ENCODE peak calls at places on chromosomes 1 and 21, in eight cellular contexts. H is dorsolateral prefrontal cortex, U is keratinocyte, P is breast epithelium, I is upper lobe of right lung, M is right lobe of liver, C is heart left ventricle, B is substantia nigra. Q is an unnamed sample.

GRCh38 chr1:175866776-175867175 is 123.4 kb upstream of the TNR start:
- DNase-seq in H (no peak), U (no peak), P (no peak), I (no peak), M (no peak), C (no peak), B (no peak), Q (no peak)

GRCh38 chr1:236472850-236473788 is 50.7 kb upstream of the LGALS8 start:
- DNase-seq in H (no peak), U (no peak), P (no peak), I (no peak), M (no peak), C (no peak), B (no peak), Q (no peak)

GRCh38 chr1:198633675-198634121 is 5.1 kb upstream of the PTPRC start:
- DNase-seq in H (no peak), U (no peak), P (no peak), I (no peak), M (peak; percentile 39), C (no peak), B (no peak), Q (no peak)

GRCh38 chr1:164805399-164805798 is 246.4 kb downstream of the PBX1 start:
- DNase-seq in H (no peak), U (no peak), P (no peak), I (no peak), M (no peak), C (no peak), B (no peak), Q (no peak)

GRCh38 chr1:198888379-198888778 is 249.5 kb downstream of the PTPRC start:
- DNase-seq in H (no peak), U (no peak), P (no peak), I (no peak), M (no peak), C (no peak), B (no peak), Q (no peak)

GRCh38 chr1:24364605-24364974 is 45.4 kb downstream of the GRHL3 start:
- DNase-seq in H (no peak), U (no peak), P (no peak), I (no peak), M (no peak), C (no peak), B (no peak), Q (no peak)

GRCh38 chr1:115908565-115909334 is 67.6 kb upstream of the SLC22A15 start:
- DNase-seq in H (no peak), U (no peak), P (no peak), I (no peak), M (no peak), C (no peak), B (peak; percentile 28), Q (no peak)

GRCh38 chr1:15785683-15786082 is 21.8 kb downstream of the UQCRHL start:
- DNase-seq in H (no peak), U (no peak), P (no peak), I (no peak), M (no peak), C (no peak), B (no peak), Q (no peak)

GRCh38 chr1:96872757-96873156 is 151.2 kb downstream of the PTBP2 start:
- DNase-seq in H (no peak), U (no peak), P (no peak), I (no peak), M (no peak), C (no peak), B (no peak), Q (no peak)

GRCh38 chr1:155947741-155948140 is 6.3 kb downstream of the RXFP4 start:
- DNase-seq in H (no peak), U (no peak), P (no peak), I (peak; percentile 27), M (no peak), C (no peak), B (no peak), Q (no peak)

GRCh38 chr21:28821276-28822063 is 171.2 kb downstream of the LTN1 start:
- DNase-seq in H (no peak), U (no peak), P (no peak), I (no peak), M (no peak), C (no peak), B (no peak), Q (no peak)

GRCh38 chr1:53122194-53122846 is 20.1 kb downstream of the SLC1A7 start:
- DNase-seq in H (no peak), U (no peak), P (no peak), I (no peak), M (no peak), C (peak; percentile 79), B (no peak), Q (no peak)

GRCh38 chr1:53123462-53124129 is 18.8 kb downstream of the SLC1A7 start:
- DNase-seq in H (no peak), U (no peak), P (no peak), I (no peak), M (no peak), C (peak; percentile 80), B (no peak), Q (no peak)

GRCh38 chr1:53122847-53123461 is 19.5 kb downstream of the SLC1A7 start:
- DNase-seq in H (no peak), U (no peak), P (no peak), I (no peak), M (no peak), C (no peak), B (no peak), Q (no peak)

GRCh38 chr1:53120659-53121058 is 21.8 kb downstream of the SLC1A7 start:
- DNase-seq in H (no peak), U (no peak), P (no peak), I (no peak), M (no peak), C (no peak), B (no peak), Q (no peak)

GRCh38 chr1:53121319-53122172 is 20.9 kb downstream of the SLC1A7 start:
- DNase-seq in H (no peak), U (no peak), P (no peak), I (no peak), M (no peak), C (peak; percentile 85), B (no peak), Q (no peak)
- H3K27ac ChIP-seq in H (no peak overlapping the region), U (no peak overlapping the region), P (peak overlapping the region; percentile 55), I (no peak overlapping the region), M (no peak overlapping the region), C (peak overlapping the region; percentile 81), B (no peak overlapping the region), Q (no peak overlapping the region)

DNA sequence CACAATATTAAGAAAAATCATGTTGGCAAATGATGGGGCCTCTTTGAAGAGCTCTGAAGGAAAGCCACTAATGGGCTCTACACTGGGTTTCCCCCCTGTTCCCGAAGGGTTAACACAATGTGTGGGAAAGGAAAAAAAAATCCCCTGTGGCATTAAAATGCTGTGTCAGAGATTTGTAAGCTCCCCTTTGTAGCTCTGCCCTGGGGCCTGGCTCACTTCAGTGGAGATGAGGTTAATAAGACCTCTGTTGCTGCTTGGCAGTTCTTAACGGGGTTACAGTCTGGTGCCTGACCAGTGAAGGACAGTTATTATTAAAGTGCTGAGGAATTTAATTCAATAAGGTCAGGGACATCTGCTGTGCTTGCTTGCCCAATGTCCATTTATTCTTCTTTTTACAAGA is 129.7 kb upstream of the UBE2U start:
- DNase-seq in H (no peak), U (no peak), P (no peak), I (no peak), M (no peak), C (peak; percentile 37), B (no peak), Q (no peak)
- H3K27ac ChIP-seq in H (peak overlapping the region; percentile 76), U (no peak overlapping the region), P (no peak overlapping the region), I (no peak overlapping the region), M (no peak overlapping the region), C (peak overlapping the region; percentile 65), B (no peak overlapping the region), Q (no peak overlapping the region)

DNA sequence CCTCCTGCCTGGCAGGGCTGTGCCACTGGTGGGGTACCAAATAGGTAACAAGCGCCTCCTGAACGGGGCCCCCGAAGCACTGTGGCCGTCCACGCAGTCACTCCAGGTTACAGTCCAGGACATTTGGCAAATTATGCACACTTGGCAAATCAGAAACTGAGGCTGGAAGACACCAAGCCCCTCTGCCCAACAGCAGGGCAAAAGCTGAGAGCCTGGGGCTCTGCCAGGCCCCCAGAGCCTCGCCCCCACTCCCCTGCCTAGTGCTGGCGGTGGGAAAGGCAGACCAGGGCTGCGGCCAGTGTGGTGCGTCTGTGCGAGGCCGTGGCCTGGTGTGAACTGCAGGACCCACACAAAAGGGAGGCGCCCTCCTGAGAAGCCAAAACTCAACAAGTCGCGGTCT is 9.4 kb downstream of the PANK4 start:
- DNase-seq in H (no peak), U (no peak), P (no peak), I (no peak), M (no peak), C (no peak), B (no peak), Q (no peak)
- H3K27ac ChIP-seq in H (no peak overlapping the region), U (no peak overlapping the region), P (no peak overlapping the region), I (no peak overlapping the region), M (no peak overlapping the region), C (no peak overlapping the region), B (no peak overlapping the region), Q (no peak overlapping the region)

DNA sequence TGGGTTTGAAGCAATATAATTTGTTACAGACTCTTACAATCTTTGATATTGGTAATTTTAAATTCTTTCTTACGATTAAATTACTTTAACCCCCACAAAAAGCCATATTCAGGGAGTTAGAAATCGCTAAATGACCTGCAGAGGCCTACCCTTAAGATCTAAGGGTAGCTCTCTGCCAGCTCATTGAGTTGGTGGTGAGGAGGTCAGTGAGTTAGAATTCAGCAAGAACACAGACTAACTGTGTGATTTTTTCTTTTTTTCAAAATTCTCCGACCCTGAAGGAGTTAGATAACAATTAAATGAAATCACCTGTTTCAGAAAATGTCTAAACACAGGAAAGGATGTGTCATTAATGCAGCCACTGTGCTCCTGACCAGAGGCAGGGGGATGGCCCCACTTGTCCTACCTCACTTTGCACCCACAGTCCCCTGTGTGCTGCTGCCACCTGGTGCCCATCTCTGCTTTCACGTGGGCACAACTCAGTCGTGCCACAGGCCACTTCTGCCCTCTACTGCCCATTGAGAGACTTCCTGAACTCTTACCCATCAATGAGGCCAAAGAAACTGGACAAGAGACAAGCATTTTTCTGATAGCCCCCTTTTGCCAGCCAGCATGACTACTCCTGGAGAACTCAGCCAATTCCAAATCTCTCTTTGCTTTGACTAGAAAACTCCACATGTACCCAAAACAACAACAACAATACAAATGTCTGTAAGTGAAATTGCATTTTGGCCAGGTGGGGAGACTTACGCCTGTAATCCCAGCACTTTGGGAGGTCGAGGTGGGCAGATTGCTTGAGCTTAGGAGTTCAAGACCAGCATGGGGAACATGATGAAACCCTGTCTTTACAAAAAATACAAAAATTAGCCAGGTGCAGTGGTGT is 8.4 kb downstream of the CFAP45 start:
- DNase-seq in H (peak; percentile 75), U (no peak), P (peak; percentile 86), I (peak; percentile 90), M (peak; percentile 89), C (peak; percentile 86), B (peak; percentile 78), Q (no peak)
- H3K27ac ChIP-seq in H (no peak overlapping the region), U (no peak overlapping the region), P (no peak overlapping the region), I (peak overlapping the region; percentile 78), M (no peak overlapping the region), C (no peak overlapping the region), B (no peak overlapping the region), Q (no peak overlapping the region)

GRCh38 chr1:76948846-76949245 is 81.6 kb downstream of the ST6GALNAC5 start:
- DNase-seq in H (no peak), U (no peak), P (no peak), I (no peak), M (no peak), C (no peak), B (no peak), Q (no peak)
- H3K27ac ChIP-seq in H (no peak overlapping the region), U (no peak overlapping the region), P (no peak overlapping the region), I (no peak overlapping the region), M (no peak overlapping the region), C (no peak overlapping the region), B (no peak overlapping the region), Q (peak overlapping the region; percentile 66)